ENCODE peak calls at places on chromosomes 13 and 19, in six cellular contexts. D, I, G, F, A and M are unnamed samples.

GRCh38 chr13:97432232-97432916 is 1.6 kb upstream of the RAP2A start:
- ATAC-seq in D (no peak), A (no peak), I (no peak), F (no peak), G (no peak), M (no peak)

GRCh38 chr13:20525144-20525600 is 485 bp downstream of the CRYL1 start:
- ATAC-seq in D (no peak), I (peak), F (peak), G (peak), A (peak), M (peak)

GRCh38 chr13:27403252-27403678 is 21.2 kb upstream of the GTF3A start:
- ATAC-seq in F (peak), A (no peak), D (no peak), G (no peak), I (peak), M (peak)

GRCh38 chr13:81738364-81738763 is 1397.4 kb upstream of the SPRY2 start:
- ATAC-seq in A (no peak), F (no peak), D (no peak), I (no peak), G (no peak), M (no peak)

GRCh38 chr13:87622921-87623320 is 48.2 kb upstream of the SLITRK5 start:
- ATAC-seq in A (no peak), F (no peak), G (no peak), D (no peak), I (no peak), M (no peak)

GRCh38 chr13:106690779-106691178 is 122.8 kb upstream of the ARGLU1 start:
- ATAC-seq in G (no peak), I (no peak), D (no peak), F (no peak), A (no peak), M (no peak)

GRCh38 chr19:5880604-5881078 is 10.3 kb upstream of the FUT5 start:
- ATAC-seq in G (no peak), A (no peak), I (peak), F (no peak), D (no peak), M (no peak)

GRCh38 chr13:111115841-111116500 is 861 bp downstream of the ARHGEF7 start:
- ATAC-seq in F (no peak), I (peak), A (no peak), G (no peak), D (no peak), M (peak)

GRCh38 chr19:16349551-16350171 is 25.0 kb downstream of the KLF2 start:
- ATAC-seq in G (no peak), D (no peak), A (no peak), I (no peak), F (no peak), M (no peak)

GRCh38 chr19:35272954-35273649 is 4.3 kb downstream of the USF2 start:
- ATAC-seq in I (no peak), F (no peak), D (no peak), A (no peak), G (no peak), M (no peak)

GRCh38 chr19:15471639-15472101 is 7.3 kb upstream of the RASAL3 start:
- ATAC-seq in A (no peak), D (no peak), I (no peak), F (no peak), G (peak), M (no peak)

GRCh38 chr13:44188257-44188656 is 185.4 kb upstream of the SERP2 start:
- ATAC-seq in F (no peak), D (no peak), G (peak), A (no peak), I (no peak), M (peak)

GRCh38 chr19:36417752-36418286 is 625 bp downstream of the ZFP82 start:
- ATAC-seq in F (no peak), D (no peak), G (no peak), A (no peak), I (no peak), M (peak)

GRCh38 chr13:24660023-24660806 is 20.0 kb upstream of the ATP12A start:
- ATAC-seq in I (no peak), F (no peak), D (no peak), G (no peak), A (no peak), M (no peak)

GRCh38 chr13:33258437-33259193 is 26.9 kb downstream of the STARD13 start:
- ATAC-seq in F (no peak), I (peak), A (no peak), G (no peak), D (no peak), M (no peak)

GRCh38 chr19:16164222-16164890 is 9.0 kb downstream of the CIB3 start:
- ATAC-seq in F (no peak), G (no peak), A (no peak), I (no peak), D (no peak), M (no peak)